ENCODE peak calls at places on chromosomes 3 and 15, in eight cellular contexts. F is Kasumi-1; X is glomerular endothelial cell; N is aorta; B is AG04449; T is left cardiac atrium; D is activated CD4-positive, alpha-beta T cell treated with anti-CD3 and anti-CD28 coated beads for 4 hours; P is RCC 7860. C is an unnamed sample.

GRCh38 chr15:99408236-99409096 is 157.2 kb downstream of the LRRC28 start:
- DNase-seq in N (peak), T (no peak), D (no peak), P (no peak), F (no peak), X (no peak), B (peak), C (no peak)

GRCh38 chr3:195893516-195893915 is 14.8 kb downstream of the TNK2 start:
- DNase-seq in D (no peak), F (no peak), P (no peak), X (no peak), N (no peak), T (no peak), B (no peak), C (no peak)

GRCh38 chr3:112640864-112641751 is at the start of gene CCDC80:
- DNase-seq in P (peak), F (no peak), N (no peak), B (peak), D (no peak), T (no peak), X (peak), C (no peak)

GRCh38 chr15:100005013-100005412 is 271.8 kb upstream of the LYSMD4 start:
- DNase-seq in T (no peak), X (no peak), N (no peak), F (no peak), B (no peak), D (no peak), P (no peak), C (no peak)

GRCh38 chr3:32883817-32884216 is 66.0 kb downstream of the TRIM71 start:
- DNase-seq in D (no peak), P (no peak), B (no peak), X (no peak), N (no peak), F (no peak), T (no peak), C (no peak)

GRCh38 chr3:146100825-146101444 is 60.0 kb downstream of the PLOD2 start:
- DNase-seq in F (peak), T (no peak), X (peak), B (no peak), N (no peak), P (no peak), D (no peak), C (no peak)

GRCh38 chr3:142237891-142238290 is 12.5 kb upstream of the GK5 start:
- DNase-seq in X (no peak), N (no peak), B (no peak), D (no peak), P (no peak), F (no peak), T (no peak), C (no peak)

GRCh38 chr3:69212411-69213160 is 90.2 kb upstream of the LMOD3 start:
- DNase-seq in T (no peak), B (peak), N (no peak), P (peak), D (no peak), F (peak), X (peak), C (no peak)

GRCh38 chr15:94910166-94910565 is 678.8 kb downstream of the MCTP2 start:
- DNase-seq in N (no peak), X (no peak), P (no peak), F (peak), B (no peak), T (no peak), D (no peak), C (no peak)

GRCh38 chr15:33440911-33441310 is 130.1 kb downstream of the RYR3 start:
- DNase-seq in P (no peak), X (no peak), F (no peak), T (no peak), D (no peak), N (no peak), B (no peak), C (no peak)

C was measured in body of pancreas.